ENCODE peak calls at places on chromosomes 3 and 15, in four cellular contexts. M is activated B cell treated with CpG ODN at 0.5 μM for 24 hours, L is MM.1S, V is A549. A is an unnamed sample.

GRCh38 chr3:114624047-114624445 is 330.2 kb downstream of the TIGIT start:
- DNase-seq in V (peak; percentile 41), M (no peak), L (no peak), A (no peak)

GRCh38 chr3:53588122-53588521 is 93.7 kb downstream of the CACNA1D start:
- DNase-seq in M (no peak), V (peak; percentile 26), L (no peak), A (no peak)

GRCh38 chr3:71956716-71957115 is 171.8 kb upstream of the PROK2 start:
- DNase-seq in L (no peak), V (no peak), M (no peak), A (no peak)

GRCh38 chr3:43032646-43033628 is 53.8 kb downstream of the GASK1A start:
- DNase-seq in V (no peak), L (no peak), M (no peak), A (no peak)

GRCh38 chr3:152047465-152047864 is 174.0 kb downstream of the SUCNR1 start:
- DNase-seq in V (no peak), L (no peak), M (no peak), A (no peak)

GRCh38 chr15:83716605-83717004 is 62.7 kb downstream of the ADAMTSL3 start:
- DNase-seq in L (no peak), M (no peak), V (no peak), A (no peak)

GRCh38 chr3:16456784-16457415 is 56.6 kb downstream of the RFTN1 start:
- DNase-seq in L (no peak), M (no peak), V (peak; percentile 37), A (no peak)

GRCh38 chr15:57388199-57388863 is 12.0 kb downstream of the CGNL1 start:
- DNase-seq in M (no peak), L (no peak), V (no peak), A (no peak)

GRCh38 chr3:115040673-115041286 is 106.3 kb downstream of the ZBTB20 start:
- DNase-seq in M (no peak), L (peak; percentile 36), V (peak; percentile 33), A (no peak)

GRCh38 chr3:132777171-132777570 is 55.0 kb upstream of the NPHP3 start:
- DNase-seq in M (no peak), V (no peak), L (no peak), A (no peak)

GRCh38 chr3:175489406-175489805 is 630.3 kb downstream of the NAALADL2 start:
- DNase-seq in V (no peak), M (no peak), L (peak; percentile 86), A (no peak)

GRCh38 chr3:64109438-64109837 is 86.1 kb upstream of the PSMD6 start:
- DNase-seq in M (no peak), V (peak; percentile 9), L (no peak), A (no peak)

GRCh38 chr3:135325096-135325495 is 530.0 kb downstream of the EPHB1 start:
- DNase-seq in V (no peak), M (no peak), L (no peak), A (no peak)

GRCh38 chr3:34264650-34265049 is 466.2 kb downstream of the PDCD6IP start:
- DNase-seq in V (no peak), M (no peak), L (no peak), A (no peak)

GRCh38 chr3:169666079-169666436 is 2.5 kb upstream of the MECOM start:
- DNase-seq in V (no peak), M (no peak), L (no peak), A (no peak)

GRCh38 chr15:57340673-57341259 is 35.5 kb upstream of the CGNL1 start:
- DNase-seq in L (peak; percentile 50), M (no peak), V (peak; percentile 76), A (no peak)

GRCh38 chr3:13185737-13186136 is 112.5 kb upstream of the IQSEC1 start:
- DNase-seq in V (no peak), L (no peak), M (no peak), A (no peak)

DNA sequence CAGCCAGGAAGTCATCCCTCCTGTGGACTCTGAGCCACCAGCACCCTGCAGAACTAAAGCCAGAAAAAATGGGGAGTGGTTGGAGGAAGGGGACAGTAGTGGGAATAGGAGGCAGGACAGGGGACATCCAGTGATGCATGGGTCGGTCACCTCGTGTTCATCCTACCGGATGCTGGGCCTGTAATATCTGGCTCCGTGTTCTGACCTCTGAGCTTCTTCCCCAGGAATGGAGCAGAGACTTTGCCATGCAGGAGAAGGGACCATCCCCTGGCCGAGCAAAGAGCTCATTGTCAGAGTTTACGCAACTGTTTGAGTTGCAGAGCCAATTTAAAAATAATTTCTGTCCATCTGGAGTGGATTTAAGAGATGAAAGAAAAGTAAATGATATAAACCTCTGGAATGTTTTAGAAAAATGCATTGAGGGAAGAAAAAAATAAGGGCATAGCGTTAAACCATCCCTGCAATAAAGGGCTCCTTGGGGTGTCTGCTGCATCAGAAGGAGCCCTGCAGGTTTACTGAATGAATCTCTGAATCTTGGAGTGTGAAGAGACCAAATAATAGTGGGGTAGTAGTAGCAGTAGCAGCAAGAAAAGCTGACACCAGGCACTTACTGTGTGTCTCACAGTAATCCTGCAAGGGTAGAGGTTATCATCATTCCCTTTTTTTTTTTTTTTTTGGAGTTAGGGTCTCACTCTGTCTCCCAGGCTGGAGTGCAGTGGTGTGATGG is 70.9 kb downstream of the AAGAB start:
- DNase-seq in V (peak; percentile 10), L (no peak), M (no peak), A (no peak)
- TF ChIP-seq CTCF in V (no peak), L (no peak), M (no peak), A (no peak)

GRCh38 chr15:72851586-72851985 is 68.0 kb upstream of the ADPGK start:
- DNase-seq in L (no peak), V (no peak), M (no peak), A (no peak)
- TF ChIP-seq CTCF in L (no peak), V (no peak), M (no peak), A (no peak)

GRCh38 chr3:8954938-8955763 is 8.1 kb downstream of the RAD18 start:
- DNase-seq in L (no peak), M (no peak), V (no peak), A (no peak)
- TF ChIP-seq CTCF in L (no peak), M (no peak), V (no peak), A (no peak)

GRCh38 chr3:41202834-41203345 is 3.6 kb downstream of the CTNNB1 start:
- DNase-seq in V (peak; percentile 61), M (no peak), L (no peak), A (no peak)
- TF ChIP-seq CTCF in V (peak; percentile 48), M (no peak), L (peak; percentile 32), A (no peak)

DNA sequence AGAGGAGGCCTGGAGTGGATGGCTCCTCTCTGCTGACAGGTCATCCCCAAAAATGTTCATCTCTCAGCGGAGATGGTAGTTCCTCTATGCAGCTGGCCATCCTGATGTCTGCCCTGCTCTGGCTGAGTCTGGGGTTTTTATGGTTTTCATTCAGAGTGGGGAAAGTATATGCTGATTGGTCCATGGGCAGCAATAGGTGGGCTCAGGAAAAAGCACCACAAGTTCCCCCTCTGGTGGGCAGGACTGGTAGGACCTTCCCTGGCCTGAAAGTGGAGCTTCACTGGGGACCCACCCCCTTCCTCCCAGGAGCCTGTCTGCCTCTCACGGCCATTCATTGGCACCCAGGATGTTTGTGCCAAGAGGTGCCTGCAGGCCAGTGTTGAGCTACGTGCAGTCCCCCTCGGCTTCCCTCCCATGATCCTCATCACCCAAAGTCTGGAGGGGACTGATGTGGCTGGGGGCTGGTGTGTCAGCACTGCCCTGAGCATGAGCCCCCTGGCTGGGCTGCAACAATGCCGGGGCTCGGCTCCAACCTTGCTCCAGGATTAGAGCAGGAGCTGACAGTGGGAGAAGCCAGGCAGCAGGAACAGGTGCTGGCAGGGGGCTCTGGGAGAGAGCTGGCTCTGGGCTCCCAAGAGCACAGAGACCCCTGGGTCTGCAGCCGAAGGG is 13.1 kb upstream of the BLOC1S6 start:
- DNase-seq in L (no peak), M (no peak), V (peak; percentile 48), A (no peak)
- TF ChIP-seq CTCF in L (peak; percentile 22), M (no peak), V (peak; percentile 9), A (no peak)

GRCh38 chr3:143831208-143831607 is 17.1 kb downstream of the SLC9A9 start:
- DNase-seq in V (no peak), M (no peak), L (peak; percentile 61), A (no peak)
- TF ChIP-seq CTCF in V (no peak), M (no peak), L (no peak), A (no peak)

DNA sequence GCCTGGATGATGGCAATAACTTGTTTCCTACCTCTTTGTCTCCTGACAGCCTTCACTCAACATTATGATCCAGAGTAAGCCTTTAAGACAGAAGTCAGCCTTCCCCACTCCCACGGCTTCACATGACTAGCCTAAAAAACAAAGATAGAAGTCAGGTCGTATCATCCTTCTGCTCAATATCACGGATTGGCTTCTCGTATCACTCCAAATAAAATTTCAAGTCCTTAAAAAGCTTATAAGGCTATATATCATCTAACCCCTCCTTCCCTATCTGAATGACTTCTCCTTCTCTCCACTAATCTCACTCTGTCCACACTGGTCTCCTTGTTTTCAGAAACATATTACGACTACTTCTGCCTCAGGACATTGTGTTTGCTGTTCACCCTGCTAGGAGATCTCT is 47.7 kb upstream of the AP4E1 start:
- DNase-seq in V (no peak), L (no peak), M (no peak), A (no peak)
- TF ChIP-seq CTCF in V (no peak), L (no peak), M (no peak), A (no peak)

DNA sequence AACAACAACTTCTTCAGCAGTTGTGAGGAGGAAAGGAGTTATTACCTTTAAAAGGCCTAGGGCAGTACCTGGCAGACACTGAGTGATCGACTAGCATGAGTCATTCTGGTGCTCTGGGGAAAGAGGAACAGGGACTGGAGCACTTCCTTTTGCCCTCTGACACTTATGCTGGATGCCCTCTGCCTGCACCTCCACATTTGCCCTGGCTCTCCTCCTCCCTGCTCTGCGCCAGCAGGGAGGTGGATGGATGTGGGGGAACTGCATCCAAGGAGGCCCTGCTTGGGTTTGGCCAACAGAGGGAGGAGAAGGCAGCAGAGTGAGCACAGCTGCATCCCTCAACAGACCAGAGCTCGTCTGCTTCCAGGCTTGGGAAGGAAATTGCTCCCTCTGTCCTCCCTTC is 75.1 kb downstream of the SEMA5B start:
- DNase-seq in V (peak; percentile 25), L (no peak), M (no peak), A (no peak)
- TF ChIP-seq CTCF in V (no peak), L (no peak), M (no peak), A (no peak)

DNA sequence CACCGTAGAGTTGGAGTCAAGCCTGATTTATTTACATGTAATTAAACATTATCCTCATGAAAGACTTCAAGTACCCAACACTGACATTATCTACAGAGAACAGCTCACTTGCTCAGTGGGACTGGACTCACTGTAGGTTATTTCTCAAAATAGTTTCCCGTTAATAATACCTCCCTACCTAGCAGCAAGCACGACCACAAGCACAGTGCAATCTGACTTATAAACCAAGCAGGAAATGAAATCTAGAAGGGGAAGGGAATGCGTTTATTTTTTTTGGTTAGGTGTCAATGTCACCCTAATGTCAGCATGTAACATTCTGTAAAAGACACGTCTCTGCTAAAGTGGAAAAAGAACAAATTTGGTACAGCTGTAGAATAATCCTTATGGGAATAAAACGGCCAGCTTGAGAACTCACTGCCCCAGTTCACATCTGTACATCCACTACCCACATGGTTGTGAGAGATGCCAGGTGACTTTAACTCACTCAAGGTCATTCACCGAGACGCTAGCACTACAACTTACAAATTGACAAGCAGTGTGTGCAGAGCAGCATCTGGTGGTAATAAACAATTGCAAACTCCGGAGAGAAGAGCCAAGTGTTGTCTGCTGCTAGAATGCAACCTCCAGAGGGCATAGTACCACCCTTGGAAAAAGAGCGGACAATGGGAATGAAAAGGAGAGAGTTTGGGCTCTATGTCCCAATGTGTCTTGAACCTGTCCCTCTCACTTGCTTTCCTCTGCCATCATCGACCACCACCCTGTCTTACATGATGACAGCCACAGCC is 242.5 kb downstream of the CADPS start:
- DNase-seq in V (no peak), M (no peak), L (peak; percentile 60), A (no peak)
- TF ChIP-seq CTCF in V (no peak), M (no peak), L (no peak), A (no peak)

GRCh38 chr15:81174759-81175327 is 21.8 kb upstream of the IL16 start:
- DNase-seq in M (no peak), V (no peak), L (no peak), A (no peak)
- TF ChIP-seq CTCF in M (no peak), V (no peak), L (no peak), A (no peak)